ENCODE peak calls at places on chromosomes 13 and 19, in five cellular contexts. One of them, this sample, is unnamed.

GRCh38 chr19:4678881-4679379 is 8.8 kb upstream of the MYDGF start:
- DNase-seq in upper lobe of right lung: no peak
- DNase-seq in endothelial cell of umbilical vein: peak; percentile 40
- DNase-seq in cardiac fibroblast: peak; percentile 5
- DNase-seq in K562: peak; percentile 99
- DNase-seq in this sample: peak; percentile 21

GRCh38 chr19:17526922-17527321 is 15.5 kb downstream of the PGLS start:
- DNase-seq in K562: no peak
- DNase-seq in upper lobe of right lung: no peak
- DNase-seq in endothelial cell of umbilical vein: no peak
- DNase-seq in cardiac fibroblast: no peak
- DNase-seq in this sample: peak; percentile 56

GRCh38 chr19:48900477-48901452 is 653 bp downstream of the NUCB1 start:
- DNase-seq in K562: peak; percentile 61
- DNase-seq in cardiac fibroblast: peak; percentile 68
- DNase-seq in endothelial cell of umbilical vein: peak; percentile 29
- DNase-seq in upper lobe of right lung: no peak
- DNase-seq in this sample: peak; percentile 45

GRCh38 chr13:34161829-34162544 is 344.0 kb downstream of the RFC3 start:
- DNase-seq in K562: no peak
- DNase-seq in upper lobe of right lung: no peak
- DNase-seq in endothelial cell of umbilical vein: peak; percentile 89
- DNase-seq in cardiac fibroblast: peak; percentile 85
- DNase-seq in this sample: no peak

GRCh38 chr19:49932731-49933131 is 3.4 kb upstream of the NUP62 start:
- DNase-seq in endothelial cell of umbilical vein: no peak
- DNase-seq in K562: no peak
- DNase-seq in upper lobe of right lung: no peak
- DNase-seq in cardiac fibroblast: no peak
- DNase-seq in this sample: peak; percentile 65

GRCh38 chr19:40718774-40719391 is 2.0 kb downstream of the ITPKC start:
- DNase-seq in K562: peak; percentile 62
- DNase-seq in endothelial cell of umbilical vein: peak; percentile 49
- DNase-seq in upper lobe of right lung: peak; percentile 94
- DNase-seq in cardiac fibroblast: peak; percentile 61
- DNase-seq in this sample: peak; percentile 35

GRCh38 chr19:40216777-40217026 is 1.5 kb downstream of the TTC9B start:
- DNase-seq in endothelial cell of umbilical vein: no peak
- DNase-seq in cardiac fibroblast: no peak
- DNase-seq in K562: no peak
- DNase-seq in upper lobe of right lung: no peak
- DNase-seq in this sample: peak; percentile 13

GRCh38 chr13:45828253-45828968 is 23.1 kb downstream of the SIAH3 start:
- DNase-seq in cardiac fibroblast: no peak
- DNase-seq in K562: no peak
- DNase-seq in upper lobe of right lung: no peak
- DNase-seq in endothelial cell of umbilical vein: no peak
- DNase-seq in this sample: no peak

GRCh38 chr13:100983111-100983510 is 308.5 kb upstream of the TMTC4 start:
- DNase-seq in K562: no peak
- DNase-seq in upper lobe of right lung: no peak
- DNase-seq in endothelial cell of umbilical vein: no peak
- DNase-seq in cardiac fibroblast: no peak
- DNase-seq in this sample: no peak

GRCh38 chr19:38977445-38978314 is 2.1 kb upstream of the FBXO17 start:
- DNase-seq in upper lobe of right lung: no peak
- DNase-seq in cardiac fibroblast: peak; percentile 4
- DNase-seq in K562: no peak
- DNase-seq in endothelial cell of umbilical vein: no peak
- DNase-seq in this sample: peak; percentile 80

GRCh38 chr13:29852464-29853054 is 2.1 kb upstream of the UBL3 start:
- DNase-seq in upper lobe of right lung: no peak
- DNase-seq in cardiac fibroblast: no peak
- DNase-seq in K562: no peak
- DNase-seq in endothelial cell of umbilical vein: no peak
- DNase-seq in this sample: no peak

GRCh38 chr13:39283062-39283461 is 244.8 kb downstream of the NHLRC3 start:
- DNase-seq in endothelial cell of umbilical vein: no peak
- DNase-seq in cardiac fibroblast: no peak
- DNase-seq in K562: no peak
- DNase-seq in upper lobe of right lung: no peak
- DNase-seq in this sample: no peak

GRCh38 chr13:39279077-39279476 is 240.8 kb downstream of the NHLRC3 start:
- DNase-seq in cardiac fibroblast: no peak
- DNase-seq in upper lobe of right lung: no peak
- DNase-seq in K562: no peak
- DNase-seq in endothelial cell of umbilical vein: no peak
- DNase-seq in this sample: no peak

GRCh38 chr13:39281539-39282150 is 243.4 kb downstream of the NHLRC3 start:
- DNase-seq in K562: no peak
- DNase-seq in upper lobe of right lung: no peak
- DNase-seq in cardiac fibroblast: peak; percentile 31
- DNase-seq in endothelial cell of umbilical vein: no peak
- DNase-seq in this sample: no peak

GRCh38 chr13:39282400-39282972 is 244.2 kb downstream of the NHLRC3 start:
- DNase-seq in cardiac fibroblast: no peak
- DNase-seq in K562: no peak
- DNase-seq in endothelial cell of umbilical vein: no peak
- DNase-seq in upper lobe of right lung: no peak
- DNase-seq in this sample: no peak

DNA sequence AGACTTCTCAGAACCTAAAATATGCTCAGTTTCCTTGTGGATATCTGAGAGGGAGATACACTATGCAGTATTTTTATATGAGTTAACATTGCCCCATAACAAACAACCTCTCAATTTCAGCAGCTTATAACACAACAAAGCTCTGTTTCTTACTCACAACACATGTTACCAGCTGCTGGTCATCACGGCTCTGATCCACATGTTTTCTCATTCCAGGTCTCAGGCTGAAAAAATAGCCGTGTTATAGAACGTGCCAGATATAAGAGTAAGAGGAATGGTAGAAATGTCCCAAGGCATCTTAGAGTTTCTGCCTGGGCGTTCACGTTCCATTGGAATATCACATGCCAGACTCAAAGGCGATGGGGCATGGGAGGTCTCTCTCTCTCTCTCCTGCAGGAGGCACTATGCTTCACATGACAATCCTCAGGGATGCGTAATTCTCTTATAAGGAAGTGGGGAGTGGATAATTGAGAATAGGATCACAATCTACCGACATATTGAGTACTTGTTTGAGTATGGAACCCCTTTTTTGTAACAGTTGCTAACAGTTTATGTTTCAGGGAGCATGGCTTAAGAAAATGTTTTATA is 246.6 kb downstream of the NHLRC3 start:
- DNase-seq in cardiac fibroblast: peak; percentile 39
- DNase-seq in upper lobe of right lung: no peak
- DNase-seq in K562: no peak
- DNase-seq in endothelial cell of umbilical vein: no peak
- DNase-seq in this sample: no peak
- TF ChIP-seq CTCF in cardiac fibroblast: no peak
- TF ChIP-seq CTCF in upper lobe of right lung: no peak
- TF ChIP-seq CTCF in K562: no peak
- TF ChIP-seq CTCF in endothelial cell of umbilical vein: no peak
- TF ChIP-seq CTCF in this sample: no peak

DNA sequence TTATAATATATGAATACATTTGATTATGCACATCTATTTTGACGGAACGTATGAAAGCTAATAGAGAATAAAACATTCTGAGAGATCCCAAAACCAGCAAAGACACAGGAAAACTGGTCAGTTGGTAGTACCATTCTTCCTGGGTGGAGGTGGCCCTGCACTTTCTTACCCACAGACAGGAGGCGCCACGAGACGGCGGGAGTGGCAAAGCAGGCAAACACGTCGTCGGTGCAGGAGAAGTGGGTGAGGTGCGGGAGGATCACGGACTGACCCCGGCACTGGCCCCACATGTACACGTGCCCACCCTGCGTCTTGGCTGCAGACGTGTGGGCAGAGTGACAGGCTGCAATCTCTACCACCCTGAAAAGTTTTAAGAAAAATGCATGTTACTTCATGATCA is 36.1 kb downstream of the RCBTB1 start:
- DNase-seq in endothelial cell of umbilical vein: no peak
- DNase-seq in K562: no peak
- DNase-seq in cardiac fibroblast: no peak
- DNase-seq in upper lobe of right lung: no peak
- DNase-seq in this sample: no peak
- TF ChIP-seq CTCF in endothelial cell of umbilical vein: no peak
- TF ChIP-seq CTCF in K562: no peak
- TF ChIP-seq CTCF in cardiac fibroblast: peak; percentile 33
- TF ChIP-seq CTCF in upper lobe of right lung: no peak
- TF ChIP-seq CTCF in this sample: no peak

DNA sequence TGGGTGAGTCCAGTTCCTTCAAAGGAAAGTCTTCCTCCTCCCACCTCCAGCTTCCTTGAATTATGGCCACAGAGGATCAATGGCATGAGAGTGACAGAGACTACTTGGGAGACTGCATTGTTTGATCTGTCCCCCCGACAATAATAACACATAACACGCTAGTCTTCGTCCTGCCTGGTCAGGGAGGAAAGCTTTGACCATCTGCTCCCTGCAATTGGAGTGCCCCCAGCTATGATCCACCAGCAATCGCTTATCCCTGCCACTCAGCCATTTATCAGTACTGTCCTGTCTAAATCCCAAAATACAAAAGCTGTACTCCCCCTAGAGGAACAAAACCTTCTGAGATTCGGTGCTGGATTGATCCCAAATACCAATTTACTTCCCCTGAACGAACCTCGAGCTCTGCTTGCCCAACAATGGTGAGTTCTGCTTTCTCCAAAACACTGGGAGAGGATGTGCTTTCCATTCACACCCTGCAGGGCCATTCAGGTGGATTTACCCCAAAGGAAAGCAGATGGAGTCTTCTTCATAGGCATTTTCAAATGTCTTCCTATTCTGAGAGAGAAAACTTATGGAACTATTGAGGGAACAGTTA is 466.7 kb downstream of the TSHZ3 start:
- DNase-seq in cardiac fibroblast: no peak
- DNase-seq in K562: no peak
- DNase-seq in endothelial cell of umbilical vein: no peak
- DNase-seq in upper lobe of right lung: no peak
- DNase-seq in this sample: no peak
- TF ChIP-seq CTCF in cardiac fibroblast: no peak
- TF ChIP-seq CTCF in K562: no peak
- TF ChIP-seq CTCF in endothelial cell of umbilical vein: no peak
- TF ChIP-seq CTCF in upper lobe of right lung: no peak
- TF ChIP-seq CTCF in this sample: no peak

GRCh38 chr19:52532480-52532879 is 5.0 kb downstream of the ZNF808 start:
- DNase-seq in K562: no peak
- DNase-seq in upper lobe of right lung: no peak
- DNase-seq in endothelial cell of umbilical vein: no peak
- DNase-seq in cardiac fibroblast: no peak
- DNase-seq in this sample: no peak

GRCh38 chr19:52533901-52534300 is 6.4 kb downstream of the ZNF808 start:
- DNase-seq in K562: no peak
- DNase-seq in cardiac fibroblast: no peak
- DNase-seq in upper lobe of right lung: no peak
- DNase-seq in endothelial cell of umbilical vein: no peak
- DNase-seq in this sample: no peak

GRCh38 chr19:52541608-52542007 is 14.1 kb downstream of the ZNF808 start:
- DNase-seq in upper lobe of right lung: no peak
- DNase-seq in endothelial cell of umbilical vein: no peak
- DNase-seq in K562: no peak
- DNase-seq in cardiac fibroblast: no peak
- DNase-seq in this sample: no peak

GRCh38 chr19:52535831-52536800 is 8.6 kb downstream of the ZNF808 start:
- DNase-seq in upper lobe of right lung: peak; percentile 89
- DNase-seq in K562: peak; percentile 17
- DNase-seq in cardiac fibroblast: peak; percentile 81
- DNase-seq in endothelial cell of umbilical vein: peak; percentile 64
- DNase-seq in this sample: peak; percentile 97
- TF ChIP-seq CTCF in upper lobe of right lung: peak; percentile 16
- TF ChIP-seq CTCF in K562: no peak
- TF ChIP-seq CTCF in cardiac fibroblast: peak; percentile 24
- TF ChIP-seq CTCF in endothelial cell of umbilical vein: peak; percentile 7
- TF ChIP-seq CTCF in this sample: no peak